ENCODE peak calls at places on chromosomes 7 and 10, in nine cellular contexts. U is T-helper 9 cell; M is ELF-1; N is GM23248; Q is naive thymus-derived CD4-positive, alpha-beta T cell; S is WTC11; V is IMR-90; Z is stimulated activated CD8-positive, alpha-beta memory T cell treated with anti-CD3 and anti-CD28 coated beads, Interleukin-2, amount 100 ng/mL, for 48 hours; E is activated CD8-positive, alpha-beta T cell treated with anti-CD3 and anti-CD28 coated beads for 36 hours. H is an unnamed sample.

GRCh38 chr10:118501637-118502440 is 93.6 kb downstream of the PRLHR start:
- DNase-seq in U (no peak), M (peak; percentile 56), N (peak; percentile 92), Q (no peak), S (no peak), V (no peak), Z (no peak), E (no peak), H (no peak)

GRCh38 chr7:102117743-102118142 is 168.9 kb upstream of the SH2B2 start:
- DNase-seq in U (no peak), M (no peak), N (peak; percentile 74), Q (no peak), S (no peak), V (peak; percentile 91), Z (no peak), E (no peak), H (no peak)

GRCh38 chr7:22865607-22865970 is 42.9 kb upstream of the TOMM7 start:
- DNase-seq in U (no peak), M (no peak), N (peak; percentile 74), Q (no peak), S (no peak), V (peak; percentile 32), Z (no peak), E (no peak), H (no peak)

GRCh38 chr7:134891262-134892001 is 94.9 kb upstream of the AGBL3 start:
- DNase-seq in U (no peak), M (peak; percentile 88), N (peak; percentile 93), Q (no peak), S (peak; percentile 67), V (peak; percentile 92), Z (no peak), E (no peak), H (no peak)

GRCh38 chr7:8125680-8126444 is 136.1 kb downstream of the ICA1 start:
- DNase-seq in U (peak; percentile 64), M (no peak), N (no peak), Q (peak; percentile 47), S (no peak), V (no peak), Z (peak; percentile 62), E (peak; percentile 94), H (peak; percentile 40)

GRCh38 chr7:28759373-28760013 is 198.6 kb downstream of the TRIL start:
- DNase-seq in U (no peak), M (no peak), N (no peak), Q (no peak), S (no peak), V (peak; percentile 80), Z (no peak), E (no peak), H (no peak)

GRCh38 chr10:36888925-36889573 is 236.3 kb upstream of the ANKRD30A start:
- DNase-seq in U (no peak), M (peak; percentile 70), N (peak; percentile 24), Q (no peak), S (peak; percentile 70), V (peak; percentile 3), Z (peak; percentile 27), E (peak; percentile 71), H (peak; percentile 5)

GRCh38 chr10:48604408-48605263 is at the start of gene ARHGAP22:
- DNase-seq in U (no peak), M (peak; percentile 18), N (peak; percentile 86), Q (no peak), S (peak; percentile 58), V (peak; percentile 29), Z (no peak), E (no peak), H (peak; percentile 64)